ENCODE peak calls at places on chromosomes 11 and 22, in eight cellular contexts. One of them, this sample, is unnamed.

GRCh38 chr11:93537022-93537421 is 6.2 kb downstream of the SMCO4 start:
- DNase-seq in GM04503: no peak
- DNase-seq in mesothelial cell of epicardium: no peak
- DNase-seq in uterus: peak
- DNase-seq in adrenal gland: peak
- DNase-seq in GM20000: no peak
- DNase-seq in HTR-8/SVneo: no peak
- DNase-seq in stimulated activated CD4-positive, alpha-beta T cell treated with anti-CD3 and anti-CD28 coated beads, Interleukin-1b, Interleukin-23, amount 100 ng/mL, for 1 hour: no peak
- DNase-seq in this sample: no peak

GRCh38 chr11:113249786-113250185 is 64.6 kb upstream of the TTC12 start:
- DNase-seq in GM04503: no peak
- DNase-seq in mesothelial cell of epicardium: no peak
- DNase-seq in uterus: no peak
- DNase-seq in adrenal gland: no peak
- DNase-seq in GM20000: no peak
- DNase-seq in HTR-8/SVneo: no peak
- DNase-seq in stimulated activated CD4-positive, alpha-beta T cell treated with anti-CD3 and anti-CD28 coated beads, Interleukin-1b, Interleukin-23, amount 100 ng/mL, for 1 hour: no peak
- DNase-seq in this sample: no peak

GRCh38 chr11:66289548-66290331 is 797 bp upstream of the YIF1A start:
- DNase-seq in GM04503: no peak
- DNase-seq in mesothelial cell of epicardium: peak
- DNase-seq in uterus: no peak
- DNase-seq in adrenal gland: no peak
- DNase-seq in GM20000: peak
- DNase-seq in HTR-8/SVneo: peak
- DNase-seq in stimulated activated CD4-positive, alpha-beta T cell treated with anti-CD3 and anti-CD28 coated beads, Interleukin-1b, Interleukin-23, amount 100 ng/mL, for 1 hour: peak
- DNase-seq in this sample: no peak

GRCh38 chr11:9066432-9066925 is 24.9 kb downstream of the SCUBE2 start:
- DNase-seq in GM04503: no peak
- DNase-seq in mesothelial cell of epicardium: no peak
- DNase-seq in uterus: no peak
- DNase-seq in adrenal gland: no peak
- DNase-seq in GM20000: no peak
- DNase-seq in HTR-8/SVneo: no peak
- DNase-seq in stimulated activated CD4-positive, alpha-beta T cell treated with anti-CD3 and anti-CD28 coated beads, Interleukin-1b, Interleukin-23, amount 100 ng/mL, for 1 hour: no peak
- DNase-seq in this sample: no peak

GRCh38 chr22:49586244-49586748 is 241.4 kb downstream of the BRD1 start:
- DNase-seq in GM04503: no peak
- DNase-seq in mesothelial cell of epicardium: no peak
- DNase-seq in uterus: no peak
- DNase-seq in adrenal gland: no peak
- DNase-seq in GM20000: no peak
- DNase-seq in HTR-8/SVneo: no peak
- DNase-seq in stimulated activated CD4-positive, alpha-beta T cell treated with anti-CD3 and anti-CD28 coated beads, Interleukin-1b, Interleukin-23, amount 100 ng/mL, for 1 hour: no peak
- DNase-seq in this sample: no peak

GRCh38 chr11:12723410-12724297 is 49.4 kb downstream of the TEAD1 start:
- DNase-seq in GM04503: no peak
- DNase-seq in mesothelial cell of epicardium: no peak
- DNase-seq in uterus: no peak
- DNase-seq in adrenal gland: no peak
- DNase-seq in GM20000: no peak
- DNase-seq in HTR-8/SVneo: no peak
- DNase-seq in stimulated activated CD4-positive, alpha-beta T cell treated with anti-CD3 and anti-CD28 coated beads, Interleukin-1b, Interleukin-23, amount 100 ng/mL, for 1 hour: no peak
- DNase-seq in this sample: no peak

GRCh38 chr11:36211735-36212430 is 77.3 kb downstream of the COMMD9 start:
- DNase-seq in GM04503: no peak
- DNase-seq in mesothelial cell of epicardium: no peak
- DNase-seq in uterus: no peak
- DNase-seq in adrenal gland: no peak
- DNase-seq in GM20000: no peak
- DNase-seq in HTR-8/SVneo: no peak
- DNase-seq in stimulated activated CD4-positive, alpha-beta T cell treated with anti-CD3 and anti-CD28 coated beads, Interleukin-1b, Interleukin-23, amount 100 ng/mL, for 1 hour: no peak
- DNase-seq in this sample: no peak

GRCh38 chr11:120068114-120068573 is 69.8 kb downstream of the TRIM29 start:
- DNase-seq in GM04503: peak
- DNase-seq in mesothelial cell of epicardium: no peak
- DNase-seq in uterus: peak
- DNase-seq in adrenal gland: no peak
- DNase-seq in GM20000: peak
- DNase-seq in HTR-8/SVneo: peak
- DNase-seq in stimulated activated CD4-positive, alpha-beta T cell treated with anti-CD3 and anti-CD28 coated beads, Interleukin-1b, Interleukin-23, amount 100 ng/mL, for 1 hour: no peak
- DNase-seq in this sample: no peak

GRCh38 chr11:129950319-129951034 is 52.2 kb downstream of the PRDM10 start:
- DNase-seq in GM04503: no peak
- DNase-seq in mesothelial cell of epicardium: no peak
- DNase-seq in uterus: peak
- DNase-seq in adrenal gland: peak
- DNase-seq in GM20000: no peak
- DNase-seq in HTR-8/SVneo: no peak
- DNase-seq in stimulated activated CD4-positive, alpha-beta T cell treated with anti-CD3 and anti-CD28 coated beads, Interleukin-1b, Interleukin-23, amount 100 ng/mL, for 1 hour: no peak
- DNase-seq in this sample: no peak

GRCh38 chr11:1448882-1449281 is 37.7 kb downstream of the MOB2 start:
- DNase-seq in GM04503: no peak
- DNase-seq in mesothelial cell of epicardium: no peak
- DNase-seq in uterus: no peak
- DNase-seq in adrenal gland: no peak
- DNase-seq in GM20000: no peak
- DNase-seq in HTR-8/SVneo: no peak
- DNase-seq in stimulated activated CD4-positive, alpha-beta T cell treated with anti-CD3 and anti-CD28 coated beads, Interleukin-1b, Interleukin-23, amount 100 ng/mL, for 1 hour: no peak
- DNase-seq in this sample: no peak

GRCh38 chr11:64543818-64544217 is 47.2 kb upstream of the SLC22A12 start:
- DNase-seq in GM04503: no peak
- DNase-seq in mesothelial cell of epicardium: no peak
- DNase-seq in uterus: no peak
- DNase-seq in adrenal gland: no peak
- DNase-seq in GM20000: no peak
- DNase-seq in HTR-8/SVneo: no peak
- DNase-seq in stimulated activated CD4-positive, alpha-beta T cell treated with anti-CD3 and anti-CD28 coated beads, Interleukin-1b, Interleukin-23, amount 100 ng/mL, for 1 hour: no peak
- DNase-seq in this sample: no peak

GRCh38 chr11:64028398-64029115 is 7.2 kb upstream of the FLRT1 start:
- DNase-seq in GM04503: no peak
- DNase-seq in mesothelial cell of epicardium: peak
- DNase-seq in uterus: no peak
- DNase-seq in adrenal gland: no peak
- DNase-seq in GM20000: no peak
- DNase-seq in HTR-8/SVneo: no peak
- DNase-seq in stimulated activated CD4-positive, alpha-beta T cell treated with anti-CD3 and anti-CD28 coated beads, Interleukin-1b, Interleukin-23, amount 100 ng/mL, for 1 hour: no peak
- DNase-seq in this sample: peak

GRCh38 chr22:24290459-24290858 is 19.8 kb downstream of the SPECC1L start:
- DNase-seq in GM04503: no peak
- DNase-seq in mesothelial cell of epicardium: no peak
- DNase-seq in uterus: no peak
- DNase-seq in adrenal gland: no peak
- DNase-seq in GM20000: no peak
- DNase-seq in HTR-8/SVneo: no peak
- DNase-seq in stimulated activated CD4-positive, alpha-beta T cell treated with anti-CD3 and anti-CD28 coated beads, Interleukin-1b, Interleukin-23, amount 100 ng/mL, for 1 hour: no peak
- DNase-seq in this sample: no peak

GRCh38 chr11:74094393-74094792 is 76.4 kb downstream of the C2CD3 start:
- DNase-seq in GM04503: no peak
- DNase-seq in mesothelial cell of epicardium: no peak
- DNase-seq in uterus: no peak
- DNase-seq in adrenal gland: no peak
- DNase-seq in GM20000: no peak
- DNase-seq in HTR-8/SVneo: no peak
- DNase-seq in stimulated activated CD4-positive, alpha-beta T cell treated with anti-CD3 and anti-CD28 coated beads, Interleukin-1b, Interleukin-23, amount 100 ng/mL, for 1 hour: no peak
- DNase-seq in this sample: no peak

GRCh38 chr11:75277991-75278790 is 37.6 kb downstream of the TPBGL start:
- DNase-seq in GM04503: no peak
- DNase-seq in mesothelial cell of epicardium: no peak
- DNase-seq in uterus: peak
- DNase-seq in adrenal gland: peak
- DNase-seq in GM20000: no peak
- DNase-seq in HTR-8/SVneo: no peak
- DNase-seq in stimulated activated CD4-positive, alpha-beta T cell treated with anti-CD3 and anti-CD28 coated beads, Interleukin-1b, Interleukin-23, amount 100 ng/mL, for 1 hour: no peak
- DNase-seq in this sample: no peak

GRCh38 chr11:57776101-57776511 is 14.5 kb downstream of the CTNND1 start:
- DNase-seq in GM04503: peak
- DNase-seq in mesothelial cell of epicardium: no peak
- DNase-seq in uterus: no peak
- DNase-seq in adrenal gland: no peak
- DNase-seq in GM20000: no peak
- DNase-seq in HTR-8/SVneo: no peak
- DNase-seq in stimulated activated CD4-positive, alpha-beta T cell treated with anti-CD3 and anti-CD28 coated beads, Interleukin-1b, Interleukin-23, amount 100 ng/mL, for 1 hour: no peak
- DNase-seq in this sample: no peak

GRCh38 chr11:125941606-125942275 is 4.1 kb upstream of the VSIG10L2 start:
- DNase-seq in GM04503: no peak
- DNase-seq in mesothelial cell of epicardium: peak
- DNase-seq in uterus: no peak
- DNase-seq in adrenal gland: no peak
- DNase-seq in GM20000: peak
- DNase-seq in HTR-8/SVneo: peak
- DNase-seq in stimulated activated CD4-positive, alpha-beta T cell treated with anti-CD3 and anti-CD28 coated beads, Interleukin-1b, Interleukin-23, amount 100 ng/mL, for 1 hour: no peak
- DNase-seq in this sample: peak

GRCh38 chr11:130727715-130728114 is 188.6 kb downstream of the SNX19 start:
- DNase-seq in GM04503: no peak
- DNase-seq in mesothelial cell of epicardium: no peak
- DNase-seq in uterus: no peak
- DNase-seq in adrenal gland: no peak
- DNase-seq in GM20000: no peak
- DNase-seq in HTR-8/SVneo: no peak
- DNase-seq in stimulated activated CD4-positive, alpha-beta T cell treated with anti-CD3 and anti-CD28 coated beads, Interleukin-1b, Interleukin-23, amount 100 ng/mL, for 1 hour: no peak
- DNase-seq in this sample: no peak

GRCh38 chr11:68872216-68873003 is 30.7 kb upstream of the CPT1A start:
- DNase-seq in GM04503: no peak
- DNase-seq in mesothelial cell of epicardium: no peak
- DNase-seq in uterus: no peak
- DNase-seq in adrenal gland: no peak
- DNase-seq in GM20000: no peak
- DNase-seq in HTR-8/SVneo: no peak
- DNase-seq in stimulated activated CD4-positive, alpha-beta T cell treated with anti-CD3 and anti-CD28 coated beads, Interleukin-1b, Interleukin-23, amount 100 ng/mL, for 1 hour: no peak
- DNase-seq in this sample: no peak

GRCh38 chr11:77155082-77155475 is 27.0 kb downstream of the MYO7A start:
- DNase-seq in GM04503: no peak
- DNase-seq in mesothelial cell of epicardium: no peak
- DNase-seq in uterus: no peak
- DNase-seq in adrenal gland: no peak
- DNase-seq in GM20000: no peak
- DNase-seq in HTR-8/SVneo: no peak
- DNase-seq in stimulated activated CD4-positive, alpha-beta T cell treated with anti-CD3 and anti-CD28 coated beads, Interleukin-1b, Interleukin-23, amount 100 ng/mL, for 1 hour: no peak
- DNase-seq in this sample: no peak

GRCh38 chr11:48034926-48035876 is 54.8 kb downstream of the PTPRJ start:
- DNase-seq in GM04503: no peak
- DNase-seq in mesothelial cell of epicardium: no peak
- DNase-seq in uterus: peak
- DNase-seq in adrenal gland: peak
- DNase-seq in GM20000: no peak
- DNase-seq in HTR-8/SVneo: no peak
- DNase-seq in stimulated activated CD4-positive, alpha-beta T cell treated with anti-CD3 and anti-CD28 coated beads, Interleukin-1b, Interleukin-23, amount 100 ng/mL, for 1 hour: no peak
- DNase-seq in this sample: no peak

GRCh38 chr11:116093481-116093880 is 589.3 kb upstream of the CADM1 start:
- DNase-seq in GM04503: no peak
- DNase-seq in mesothelial cell of epicardium: no peak
- DNase-seq in uterus: no peak
- DNase-seq in adrenal gland: no peak
- DNase-seq in GM20000: no peak
- DNase-seq in HTR-8/SVneo: no peak
- DNase-seq in stimulated activated CD4-positive, alpha-beta T cell treated with anti-CD3 and anti-CD28 coated beads, Interleukin-1b, Interleukin-23, amount 100 ng/mL, for 1 hour: no peak
- DNase-seq in this sample: no peak

GRCh38 chr11:104637652-104638170 is 260.5 kb downstream of the CASP12 start:
- DNase-seq in GM04503: no peak
- DNase-seq in mesothelial cell of epicardium: no peak
- DNase-seq in uterus: no peak
- DNase-seq in adrenal gland: no peak
- DNase-seq in GM20000: no peak
- DNase-seq in HTR-8/SVneo: no peak
- DNase-seq in stimulated activated CD4-positive, alpha-beta T cell treated with anti-CD3 and anti-CD28 coated beads, Interleukin-1b, Interleukin-23, amount 100 ng/mL, for 1 hour: no peak
- DNase-seq in this sample: no peak

GRCh38 chr22:33666661-33667619 is 253.3 kb downstream of the LARGE1 start:
- DNase-seq in GM04503: no peak
- DNase-seq in mesothelial cell of epicardium: no peak
- DNase-seq in uterus: no peak
- DNase-seq in adrenal gland: no peak
- DNase-seq in GM20000: no peak
- DNase-seq in HTR-8/SVneo: no peak
- DNase-seq in stimulated activated CD4-positive, alpha-beta T cell treated with anti-CD3 and anti-CD28 coated beads, Interleukin-1b, Interleukin-23, amount 100 ng/mL, for 1 hour: no peak
- DNase-seq in this sample: no peak

GRCh38 chr11:12269446-12270214 is 107.7 kb upstream of the PARVA start:
- DNase-seq in GM04503: no peak
- DNase-seq in mesothelial cell of epicardium: no peak
- DNase-seq in uterus: no peak
- DNase-seq in adrenal gland: no peak
- DNase-seq in GM20000: no peak
- DNase-seq in HTR-8/SVneo: no peak
- DNase-seq in stimulated activated CD4-positive, alpha-beta T cell treated with anti-CD3 and anti-CD28 coated beads, Interleukin-1b, Interleukin-23, amount 100 ng/mL, for 1 hour: no peak
- DNase-seq in this sample: no peak

GRCh38 chr11:47148274-47148673 is 28.4 kb downstream of the ARFGAP2 start:
- DNase-seq in GM04503: no peak
- DNase-seq in mesothelial cell of epicardium: no peak
- DNase-seq in uterus: no peak
- DNase-seq in adrenal gland: no peak
- DNase-seq in GM20000: no peak
- DNase-seq in HTR-8/SVneo: no peak
- DNase-seq in stimulated activated CD4-positive, alpha-beta T cell treated with anti-CD3 and anti-CD28 coated beads, Interleukin-1b, Interleukin-23, amount 100 ng/mL, for 1 hour: no peak
- DNase-seq in this sample: no peak

GRCh38 chr22:23749747-23750373 is 1.1 kb downstream of the ZNF70 start:
- DNase-seq in GM04503: no peak
- DNase-seq in mesothelial cell of epicardium: no peak
- DNase-seq in uterus: no peak
- DNase-seq in adrenal gland: no peak
- DNase-seq in GM20000: peak
- DNase-seq in HTR-8/SVneo: no peak
- DNase-seq in stimulated activated CD4-positive, alpha-beta T cell treated with anti-CD3 and anti-CD28 coated beads, Interleukin-1b, Interleukin-23, amount 100 ng/mL, for 1 hour: no peak
- DNase-seq in this sample: no peak

GRCh38 chr11:126669416-126669815 is 313.9 kb downstream of the ST3GAL4 start:
- DNase-seq in GM04503: no peak
- DNase-seq in mesothelial cell of epicardium: no peak
- DNase-seq in uterus: no peak
- DNase-seq in adrenal gland: no peak
- DNase-seq in GM20000: no peak
- DNase-seq in HTR-8/SVneo: no peak
- DNase-seq in stimulated activated CD4-positive, alpha-beta T cell treated with anti-CD3 and anti-CD28 coated beads, Interleukin-1b, Interleukin-23, amount 100 ng/mL, for 1 hour: no peak
- DNase-seq in this sample: no peak

GRCh38 chr11:104333977-104334376 is 170.0 kb upstream of the PDGFD start:
- DNase-seq in GM04503: no peak
- DNase-seq in mesothelial cell of epicardium: no peak
- DNase-seq in uterus: no peak
- DNase-seq in adrenal gland: no peak
- DNase-seq in GM20000: no peak
- DNase-seq in HTR-8/SVneo: no peak
- DNase-seq in stimulated activated CD4-positive, alpha-beta T cell treated with anti-CD3 and anti-CD28 coated beads, Interleukin-1b, Interleukin-23, amount 100 ng/mL, for 1 hour: no peak
- DNase-seq in this sample: no peak

GRCh38 chr11:44519989-44520737 is 45.3 kb upstream of the CD82 start:
- DNase-seq in GM04503: no peak
- DNase-seq in mesothelial cell of epicardium: peak
- DNase-seq in uterus: peak
- DNase-seq in adrenal gland: no peak
- DNase-seq in GM20000: no peak
- DNase-seq in HTR-8/SVneo: no peak
- DNase-seq in stimulated activated CD4-positive, alpha-beta T cell treated with anti-CD3 and anti-CD28 coated beads, Interleukin-1b, Interleukin-23, amount 100 ng/mL, for 1 hour: no peak
- DNase-seq in this sample: no peak

GRCh38 chr11:76139317-76139716 is 67.0 kb downstream of the WNT11 start:
- DNase-seq in GM04503: no peak
- DNase-seq in mesothelial cell of epicardium: no peak
- DNase-seq in uterus: no peak
- DNase-seq in adrenal gland: no peak
- DNase-seq in GM20000: no peak
- DNase-seq in HTR-8/SVneo: no peak
- DNase-seq in stimulated activated CD4-positive, alpha-beta T cell treated with anti-CD3 and anti-CD28 coated beads, Interleukin-1b, Interleukin-23, amount 100 ng/mL, for 1 hour: no peak
- DNase-seq in this sample: no peak

GRCh38 chr11:85806876-85807275 is 4.1 kb downstream of the SYTL2 start:
- DNase-seq in GM04503: no peak
- DNase-seq in mesothelial cell of epicardium: no peak
- DNase-seq in uterus: no peak
- DNase-seq in adrenal gland: no peak
- DNase-seq in GM20000: no peak
- DNase-seq in HTR-8/SVneo: no peak
- DNase-seq in stimulated activated CD4-positive, alpha-beta T cell treated with anti-CD3 and anti-CD28 coated beads, Interleukin-1b, Interleukin-23, amount 100 ng/mL, for 1 hour: no peak
- DNase-seq in this sample: peak

GRCh38 chr11:69940246-69940610 is 121.0 kb upstream of the FGF3 start:
- DNase-seq in GM04503: no peak
- DNase-seq in mesothelial cell of epicardium: no peak
- DNase-seq in uterus: no peak
- DNase-seq in adrenal gland: no peak
- DNase-seq in GM20000: no peak
- DNase-seq in HTR-8/SVneo: no peak
- DNase-seq in stimulated activated CD4-positive, alpha-beta T cell treated with anti-CD3 and anti-CD28 coated beads, Interleukin-1b, Interleukin-23, amount 100 ng/mL, for 1 hour: no peak
- DNase-seq in this sample: no peak

This sample was measured in NCI-H187.